ENCODE peak calls at places on chromosomes 6 and 20, in seven cellular contexts. One of them, this sample, is unnamed.

GRCh38 chr6:170256641-170257040 is 34.2 kb downstream of the DLL1 start:
- DNase-seq in IMR-90: no peak
- DNase-seq in H9: no peak
- DNase-seq in mesenchymal stem cell: no peak
- DNase-seq in H1: no peak
- DNase-seq in mesendoderm: no peak
- DNase-seq in neuronal stem cell: no peak
- DNase-seq in this sample: no peak

GRCh38 chr20:61980647-61981583 is 84.8 kb downstream of the TAF4 start:
- DNase-seq in H1: no peak
- DNase-seq in neuronal stem cell: no peak
- DNase-seq in H9: no peak
- DNase-seq in IMR-90: no peak
- DNase-seq in mesendoderm: peak; percentile 55
- DNase-seq in mesenchymal stem cell: peak; percentile 21
- DNase-seq in this sample: peak; percentile 29

GRCh38 chr6:111480988-111481830 is 1.8 kb downstream of the REV3L start:
- DNase-seq in IMR-90: peak; percentile 30
- DNase-seq in neuronal stem cell: no peak
- DNase-seq in H9: no peak
- DNase-seq in H1: no peak
- DNase-seq in mesenchymal stem cell: peak; percentile 28
- DNase-seq in mesendoderm: no peak
- DNase-seq in this sample: no peak

GRCh38 chr20:62606551-62607201 is 35.6 kb upstream of the SLCO4A1 start:
- DNase-seq in IMR-90: no peak
- DNase-seq in neuronal stem cell: no peak
- DNase-seq in mesendoderm: no peak
- DNase-seq in H1: no peak
- DNase-seq in H9: no peak
- DNase-seq in mesenchymal stem cell: no peak
- DNase-seq in this sample: peak; percentile 19

GRCh38 chr20:37360515-37361115 is 14.7 kb downstream of the SRC start:
- DNase-seq in H1: no peak
- DNase-seq in H9: no peak
- DNase-seq in mesenchymal stem cell: no peak
- DNase-seq in IMR-90: no peak
- DNase-seq in neuronal stem cell: no peak
- DNase-seq in mesendoderm: no peak
- DNase-seq in this sample: no peak

GRCh38 chr6:85641916-85642773 is 541 bp downstream of the SYNCRIP start:
- DNase-seq in neuronal stem cell: peak; percentile 17
- DNase-seq in mesendoderm: peak; percentile 69
- DNase-seq in IMR-90: peak; percentile 45
- DNase-seq in mesenchymal stem cell: peak; percentile 72
- DNase-seq in H1: no peak
- DNase-seq in H9: peak; percentile 45
- DNase-seq in this sample: peak; percentile 27

GRCh38 chr6:77133031-77133430 is 330.3 kb downstream of the HTR1B start:
- DNase-seq in mesendoderm: peak; percentile 21
- DNase-seq in mesenchymal stem cell: no peak
- DNase-seq in H1: no peak
- DNase-seq in neuronal stem cell: no peak
- DNase-seq in H9: no peak
- DNase-seq in IMR-90: no peak
- DNase-seq in this sample: no peak

GRCh38 chr20:61832181-61832580 is 233.5 kb downstream of the TAF4 start:
- DNase-seq in mesendoderm: no peak
- DNase-seq in H9: no peak
- DNase-seq in mesenchymal stem cell: no peak
- DNase-seq in IMR-90: no peak
- DNase-seq in neuronal stem cell: no peak
- DNase-seq in H1: no peak
- DNase-seq in this sample: no peak

GRCh38 chr6:48826884-48827701 is 636.0 kb downstream of the MMUT start:
- DNase-seq in H1: no peak
- DNase-seq in mesenchymal stem cell: peak; percentile 93
- DNase-seq in H9: no peak
- DNase-seq in mesendoderm: peak; percentile 13
- DNase-seq in IMR-90: peak; percentile 97
- DNase-seq in neuronal stem cell: no peak
- DNase-seq in this sample: peak; percentile 93

GRCh38 chr6:150711584-150712501 is 112.2 kb downstream of the PLEKHG1 start:
- DNase-seq in mesenchymal stem cell: no peak
- DNase-seq in neuronal stem cell: no peak
- DNase-seq in mesendoderm: no peak
- DNase-seq in H1: no peak
- DNase-seq in IMR-90: no peak
- DNase-seq in H9: no peak
- DNase-seq in this sample: no peak

GRCh38 chr6:524803-525202 is 132.1 kb downstream of the HUS1B start:
- DNase-seq in H9: no peak
- DNase-seq in mesendoderm: peak; percentile 16
- DNase-seq in mesenchymal stem cell: no peak
- DNase-seq in IMR-90: no peak
- DNase-seq in H1: no peak
- DNase-seq in neuronal stem cell: no peak
- DNase-seq in this sample: no peak

GRCh38 chr6:3292431-3293197 is 33.9 kb downstream of the PSMG4 start:
- DNase-seq in H9: no peak
- DNase-seq in IMR-90: no peak
- DNase-seq in H1: no peak
- DNase-seq in neuronal stem cell: no peak
- DNase-seq in mesendoderm: no peak
- DNase-seq in mesenchymal stem cell: no peak
- DNase-seq in this sample: no peak

GRCh38 chr6:13872681-13873080 is 52.1 kb upstream of the RNF182 start:
- DNase-seq in IMR-90: no peak
- DNase-seq in mesendoderm: no peak
- DNase-seq in neuronal stem cell: no peak
- DNase-seq in mesenchymal stem cell: no peak
- DNase-seq in H9: no peak
- DNase-seq in H1: no peak
- DNase-seq in this sample: no peak

GRCh38 chr6:15065603-15066002 is 180.3 kb upstream of the JARID2 start:
- DNase-seq in H9: no peak
- DNase-seq in mesendoderm: no peak
- DNase-seq in IMR-90: peak; percentile 85
- DNase-seq in H1: no peak
- DNase-seq in neuronal stem cell: no peak
- DNase-seq in mesenchymal stem cell: peak; percentile 76
- DNase-seq in this sample: no peak

GRCh38 chr6:16591681-16592549 is 169.3 kb downstream of the ATXN1 start:
- DNase-seq in neuronal stem cell: no peak
- DNase-seq in mesendoderm: no peak
- DNase-seq in IMR-90: no peak
- DNase-seq in H9: no peak
- DNase-seq in mesenchymal stem cell: no peak
- DNase-seq in H1: no peak
- DNase-seq in this sample: no peak

GRCh38 chr6:4844108-4844507 is 67.9 kb downstream of the CDYL start:
- DNase-seq in mesendoderm: peak; percentile 67
- DNase-seq in mesenchymal stem cell: no peak
- DNase-seq in IMR-90: no peak
- DNase-seq in H9: peak; percentile 61
- DNase-seq in H1: peak; percentile 86
- DNase-seq in neuronal stem cell: no peak
- DNase-seq in this sample: no peak

GRCh38 chr6:13914346-13914745 is 10.4 kb upstream of the RNF182 start:
- DNase-seq in mesenchymal stem cell: no peak
- DNase-seq in neuronal stem cell: no peak
- DNase-seq in H1: no peak
- DNase-seq in IMR-90: peak; percentile 8
- DNase-seq in H9: no peak
- DNase-seq in mesendoderm: no peak
- DNase-seq in this sample: no peak

GRCh38 chr20:50681359-50682064 is 9.8 kb downstream of the RIPOR3 start:
- DNase-seq in IMR-90: no peak
- DNase-seq in mesendoderm: no peak
- DNase-seq in H1: no peak
- DNase-seq in neuronal stem cell: no peak
- DNase-seq in mesenchymal stem cell: no peak
- DNase-seq in H9: no peak
- DNase-seq in this sample: no peak
- H2BK120ac ChIP-seq in IMR-90: no peak overlapping the region
- H2BK120ac ChIP-seq in mesendoderm: no peak overlapping the region
- H2BK120ac ChIP-seq in H1: no peak overlapping the region
- H2BK120ac ChIP-seq in neuronal stem cell: no peak overlapping the region
- H2BK120ac ChIP-seq in mesenchymal stem cell: no peak overlapping the region
- H2BK120ac ChIP-seq in H9: no peak overlapping the region
- H2BK120ac ChIP-seq in this sample: no peak overlapping the region

GRCh38 chr20:21380711-21381110 is 16.6 kb downstream of the NKX2-4 start:
- DNase-seq in neuronal stem cell: no peak
- DNase-seq in H1: no peak
- DNase-seq in mesenchymal stem cell: no peak
- DNase-seq in mesendoderm: no peak
- DNase-seq in H9: no peak
- DNase-seq in IMR-90: no peak
- DNase-seq in this sample: no peak
- H2BK120ac ChIP-seq in neuronal stem cell: no peak overlapping the region
- H2BK120ac ChIP-seq in H1: no peak overlapping the region
- H2BK120ac ChIP-seq in mesenchymal stem cell: no peak overlapping the region
- H2BK120ac ChIP-seq in mesendoderm: no peak overlapping the region
- H2BK120ac ChIP-seq in H9: no peak overlapping the region
- H2BK120ac ChIP-seq in IMR-90: no peak overlapping the region
- H2BK120ac ChIP-seq in this sample: no peak overlapping the region

GRCh38 chr20:39398656-39399055 is 436.5 kb downstream of the DHX35 start:
- DNase-seq in mesendoderm: peak; percentile 54
- DNase-seq in H1: no peak
- DNase-seq in mesenchymal stem cell: no peak
- DNase-seq in H9: no peak
- DNase-seq in IMR-90: no peak
- DNase-seq in neuronal stem cell: no peak
- DNase-seq in this sample: no peak
- H2BK120ac ChIP-seq in mesendoderm: no peak overlapping the region
- H2BK120ac ChIP-seq in H1: no peak overlapping the region
- H2BK120ac ChIP-seq in mesenchymal stem cell: no peak overlapping the region
- H2BK120ac ChIP-seq in H9: no peak overlapping the region
- H2BK120ac ChIP-seq in IMR-90: no peak overlapping the region
- H2BK120ac ChIP-seq in neuronal stem cell: no peak overlapping the region
- H2BK120ac ChIP-seq in this sample: no peak overlapping the region

DNA sequence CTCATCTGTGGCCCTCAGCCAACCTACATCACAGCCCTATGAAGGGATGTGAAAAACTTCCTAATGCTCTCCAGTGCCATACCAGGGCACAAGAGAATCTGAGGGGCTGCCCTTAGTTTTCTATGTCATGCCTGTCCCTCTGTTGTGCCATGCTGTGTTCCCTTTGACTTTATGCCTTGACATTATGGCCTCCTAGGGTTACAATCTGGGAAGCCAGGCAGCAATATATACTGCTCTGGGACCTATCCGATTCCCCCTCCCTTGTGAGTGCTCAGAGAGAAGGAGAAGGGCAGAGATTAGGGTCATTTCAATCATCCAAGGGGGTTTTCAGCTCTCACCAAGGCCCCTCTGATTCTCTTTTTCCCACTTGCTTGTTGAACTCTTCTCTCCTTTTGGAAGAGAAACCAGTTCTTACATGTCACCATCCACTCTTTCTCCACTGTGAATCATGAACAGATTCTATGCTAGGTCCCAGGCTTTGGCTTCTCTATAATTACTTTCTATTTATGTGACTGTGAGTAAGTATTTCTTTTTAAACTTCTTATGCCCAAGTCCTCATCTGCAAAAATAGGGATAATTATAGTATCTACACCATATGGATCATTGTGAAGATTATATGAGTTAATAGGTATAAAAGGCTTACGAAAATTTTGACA is 14.2 kb upstream of the FRK start:
- DNase-seq in H9: no peak
- DNase-seq in mesenchymal stem cell: no peak
- DNase-seq in IMR-90: peak; percentile 31
- DNase-seq in neuronal stem cell: no peak
- DNase-seq in H1: no peak
- DNase-seq in mesendoderm: no peak
- DNase-seq in this sample: no peak
- H2BK120ac ChIP-seq in H9: no peak overlapping the region
- H2BK120ac ChIP-seq in mesenchymal stem cell: no peak overlapping the region
- H2BK120ac ChIP-seq in IMR-90: peak overlapping the region; percentile 92
- H2BK120ac ChIP-seq in neuronal stem cell: no peak overlapping the region
- H2BK120ac ChIP-seq in H1: no peak overlapping the region
- H2BK120ac ChIP-seq in mesendoderm: no peak overlapping the region
- H2BK120ac ChIP-seq in this sample: no peak overlapping the region

GRCh38 chr6:33684428-33684896 is 27.0 kb downstream of the UQCC2 start:
- DNase-seq in neuronal stem cell: no peak
- DNase-seq in mesenchymal stem cell: no peak
- DNase-seq in IMR-90: no peak
- DNase-seq in H9: no peak
- DNase-seq in H1: no peak
- DNase-seq in mesendoderm: no peak
- DNase-seq in this sample: no peak
- H2BK120ac ChIP-seq in neuronal stem cell: peak overlapping the region; percentile 28
- H2BK120ac ChIP-seq in mesenchymal stem cell: no peak overlapping the region
- H2BK120ac ChIP-seq in IMR-90: no peak overlapping the region
- H2BK120ac ChIP-seq in H9: no peak overlapping the region
- H2BK120ac ChIP-seq in H1: no peak overlapping the region
- H2BK120ac ChIP-seq in mesendoderm: no peak overlapping the region
- H2BK120ac ChIP-seq in this sample: no peak overlapping the region

DNA sequence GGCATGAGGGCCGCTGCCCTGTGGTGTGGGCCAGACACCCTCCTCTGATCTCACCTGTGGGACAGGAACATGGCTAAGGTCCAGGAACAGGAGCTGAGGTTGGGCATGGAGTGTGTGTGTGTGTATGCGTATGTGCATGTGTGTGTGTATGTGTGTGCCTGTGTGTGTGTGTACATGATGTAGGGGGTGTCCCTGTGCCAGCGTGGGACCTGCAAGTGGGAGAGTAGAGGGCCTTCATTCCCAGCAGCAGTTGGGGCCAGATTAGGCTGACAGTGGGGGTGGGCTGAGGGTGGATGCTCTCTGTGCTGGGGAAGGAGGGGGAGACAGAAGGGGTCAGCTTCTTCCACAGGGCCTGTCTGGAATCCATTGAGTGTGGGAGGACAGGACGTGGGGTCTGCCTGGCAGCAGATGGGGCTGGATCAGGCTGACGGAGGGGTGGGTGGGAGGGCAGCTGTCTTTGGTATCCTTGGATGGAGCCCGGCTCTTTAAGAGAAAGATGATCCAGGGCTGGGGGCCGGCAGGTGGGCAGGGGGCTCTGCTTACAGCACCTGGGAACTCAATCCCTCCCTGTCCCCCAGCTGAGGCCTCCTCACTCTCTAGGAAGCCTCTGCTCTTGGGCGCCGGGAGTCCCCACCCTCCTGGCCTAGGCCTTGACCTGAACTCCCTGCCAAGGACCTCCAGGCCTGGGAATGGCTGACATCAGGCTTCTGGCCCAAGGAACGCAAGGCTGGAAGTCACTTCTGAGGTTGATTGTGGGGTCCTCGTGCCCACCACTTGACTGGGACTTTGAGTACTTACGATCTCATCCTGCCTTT is 44.0 kb downstream of the SPDEF start:
- DNase-seq in IMR-90: no peak
- DNase-seq in H9: no peak
- DNase-seq in neuronal stem cell: no peak
- DNase-seq in H1: no peak
- DNase-seq in mesenchymal stem cell: no peak
- DNase-seq in mesendoderm: no peak
- DNase-seq in this sample: no peak
- H2BK120ac ChIP-seq in IMR-90: no peak overlapping the region
- H2BK120ac ChIP-seq in H9: no peak overlapping the region
- H2BK120ac ChIP-seq in neuronal stem cell: no peak overlapping the region
- H2BK120ac ChIP-seq in H1: no peak overlapping the region
- H2BK120ac ChIP-seq in mesenchymal stem cell: no peak overlapping the region
- H2BK120ac ChIP-seq in mesendoderm: no peak overlapping the region
- H2BK120ac ChIP-seq in this sample: no peak overlapping the region

GRCh38 chr6:84150680-84151079 is 76.8 kb downstream of the CEP162 start:
- DNase-seq in H9: no peak
- DNase-seq in neuronal stem cell: no peak
- DNase-seq in mesendoderm: no peak
- DNase-seq in IMR-90: peak; percentile 88
- DNase-seq in H1: no peak
- DNase-seq in mesenchymal stem cell: peak; percentile 25
- DNase-seq in this sample: no peak
- H2BK120ac ChIP-seq in H9: no peak overlapping the region
- H2BK120ac ChIP-seq in neuronal stem cell: no peak overlapping the region
- H2BK120ac ChIP-seq in mesendoderm: no peak overlapping the region
- H2BK120ac ChIP-seq in IMR-90: no peak overlapping the region
- H2BK120ac ChIP-seq in H1: no peak overlapping the region
- H2BK120ac ChIP-seq in mesenchymal stem cell: no peak overlapping the region
- H2BK120ac ChIP-seq in this sample: no peak overlapping the region

This sample was measured in trophoblast cell.